ENCODE peak calls at places on chromosomes 6 and 20, in five cellular contexts. N is A549, L is upper lobe of left lung, V is erythroblast, R is transverse colon. G is an unnamed sample.

GRCh38 chr6:97669191-97669651 is 386.2 kb upstream of the MMS22L start:
- DNase-seq in V (peak; percentile 18), N (no peak), R (no peak), L (no peak), G (no peak)

GRCh38 chr6:136647363-136647763 is 97.1 kb upstream of the MAP7 start:
- DNase-seq in R (no peak), V (no peak), N (no peak), L (no peak), G (no peak)

GRCh38 chr20:41011551-41012067 is 17.0 kb upstream of the TOP1 start:
- DNase-seq in L (peak; percentile 80), V (no peak), R (peak; percentile 58), N (no peak), G (no peak)

GRCh38 chr6:151181701-151182367 is 57.9 kb upstream of the AKAP12 start:
- DNase-seq in N (no peak), L (no peak), R (no peak), V (no peak), G (no peak)

GRCh38 chr6:34771727-34772126 is 14.4 kb downstream of the SNRPC start:
- DNase-seq in R (no peak), N (no peak), V (no peak), L (no peak), G (peak; percentile 37)

GRCh38 chr6:149031545-149032317 is 284.9 kb downstream of the UST start:
- DNase-seq in L (no peak), R (peak; percentile 21), N (peak; percentile 70), V (no peak), G (peak; percentile 40)

GRCh38 chr20:63843222-63843621 is 12.2 kb upstream of the ZBTB46 start:
- DNase-seq in N (no peak), V (no peak), R (no peak), L (no peak), G (no peak)

GRCh38 chr20:63686492-63687321 is 9.7 kb upstream of the TNFRSF6B start:
- DNase-seq in N (no peak), R (peak; percentile 78), L (peak; percentile 80), V (peak; percentile 28), G (no peak)

GRCh38 chr6:132817554-132818403 is 3.4 kb downstream of the RPS12 start:
- DNase-seq in N (no peak), V (no peak), L (no peak), R (no peak), G (no peak)

GRCh38 chr6:132816665-132817064 is 2.3 kb downstream of the RPS12 start:
- DNase-seq in L (no peak), N (no peak), V (peak; percentile 25), R (no peak), G (no peak)

GRCh38 chr6:132818404-132819359 is 4.3 kb downstream of the RPS12 start:
- DNase-seq in V (peak; percentile 25), N (no peak), R (no peak), L (no peak), G (no peak)

GRCh38 chr6:132819405-132820145 is 5.2 kb downstream of the RPS12 start:
- DNase-seq in R (no peak), V (peak; percentile 25), N (no peak), L (no peak), G (no peak)

GRCh38 chr6:132820629-132821381 is 6.4 kb downstream of the RPS12 start:
- DNase-seq in L (no peak), N (no peak), V (peak; percentile 27), R (no peak), G (no peak)
- TF ChIP-seq POLR2A in L (no peak), N (no peak), V (peak; percentile 81), R (no peak), G (no peak)

DNA sequence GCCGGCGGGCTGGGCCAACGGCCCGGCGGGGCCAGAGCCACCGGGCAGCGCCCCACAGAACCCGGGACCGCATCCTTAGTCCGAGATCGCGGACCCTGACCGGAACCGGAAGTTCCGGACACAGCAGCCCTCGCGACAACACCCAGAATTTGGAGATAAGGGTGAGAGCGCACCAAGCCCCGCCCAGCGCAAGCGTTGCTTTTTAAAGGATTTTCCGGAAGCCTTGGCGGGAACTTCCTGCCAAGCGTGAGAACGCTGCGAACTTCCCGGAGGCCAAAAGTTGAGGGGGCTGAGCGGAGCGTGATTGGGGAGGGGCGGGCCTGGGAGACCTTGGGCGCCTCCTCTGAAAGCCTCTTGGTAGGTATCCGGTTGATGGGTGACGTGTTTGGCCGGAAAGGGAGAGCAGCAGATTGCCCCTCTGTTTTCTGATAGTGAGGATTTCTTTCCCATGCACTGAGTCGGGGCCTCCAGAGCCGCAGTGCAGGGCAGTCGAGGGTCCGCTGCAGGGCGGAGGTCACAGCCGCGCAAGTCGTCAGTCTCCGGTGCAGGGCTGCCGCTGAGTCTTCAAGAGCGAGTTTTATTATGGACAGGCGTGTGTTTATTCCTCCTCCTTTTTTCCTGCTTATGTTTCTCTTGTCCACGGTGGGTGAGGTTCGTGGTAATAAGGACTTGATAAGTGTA is at the start of gene MTRF1L:
- DNase-seq in R (peak; percentile 95), V (peak; percentile 94), N (peak; percentile 79), L (peak; percentile 95), G (peak; percentile 51)
- TF ChIP-seq POLR2A in R (peak; percentile 90), V (peak; percentile 84), N (no peak), L (peak; percentile 83), G (peak; percentile 53)

GRCh38 chr6:80638222-80639055 is 532.0 kb downstream of the BCKDHB start:
- DNase-seq in N (peak; percentile 21), R (peak; percentile 8), L (peak; percentile 78), V (no peak), G (peak; percentile 27)
- TF ChIP-seq POLR2A in N (peak; percentile 15), R (no peak), L (no peak), V (no peak), G (peak; percentile 23)

DNA sequence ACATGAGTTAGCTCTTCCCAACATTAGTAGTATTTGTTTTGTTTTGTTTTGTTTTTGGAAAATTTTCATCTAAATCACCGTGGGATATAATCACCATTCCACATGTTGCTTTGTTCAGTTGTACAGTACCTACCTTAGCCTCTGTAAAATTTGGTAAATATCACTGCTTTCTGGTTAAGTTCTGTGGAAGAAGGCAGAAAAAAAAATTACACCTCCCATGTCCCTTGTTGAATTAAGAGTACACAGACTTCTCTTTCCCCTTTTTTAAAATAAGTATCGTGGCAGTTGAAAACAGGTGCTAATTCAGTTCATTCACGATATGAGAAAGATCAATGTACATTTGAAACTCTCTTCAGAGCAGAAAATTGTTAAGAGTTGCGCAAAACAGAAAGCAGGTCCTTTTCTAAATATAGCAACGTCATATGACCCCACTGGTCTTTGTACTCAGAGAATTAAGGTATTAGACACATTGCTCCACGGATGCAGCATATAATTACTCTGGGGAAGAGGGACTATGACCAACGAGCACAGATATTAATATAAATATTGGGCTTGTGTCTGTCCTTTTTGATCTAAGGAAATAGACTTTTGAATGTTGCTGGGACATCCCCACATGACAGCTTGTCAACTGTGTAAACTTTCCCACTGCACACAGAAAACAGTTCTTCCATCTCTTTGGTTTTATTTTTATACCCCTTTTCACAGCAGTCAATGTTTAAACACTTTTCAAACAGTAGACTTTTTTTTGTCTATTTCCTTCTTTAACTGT is 58.6 kb upstream of the ZNF217 start:
- DNase-seq in V (peak; percentile 34), N (no peak), L (no peak), R (no peak), G (no peak)
- TF ChIP-seq POLR2A in V (no peak), N (no peak), L (no peak), R (no peak), G (no peak)